ENCODE peak calls at places on chromosome X, in six cellular contexts. D is osteoblast, Y is breast epithelium, Z is cardiac fibroblast, V is IMR-90, U is astrocyte of the cerebellum. H is an unnamed sample.
A peak's percentile ranks its signal among the peaks of the same experiment; 100 is the strongest.

GRCh38 chrX:77446840-77447239 is 349 bp upstream of the FGF16 start:
- DNase-seq in D (no peak), Y (no peak), Z (no peak), V (no peak), U (no peak), H (no peak)

GRCh38 chrX:135015526-135016245 is 6.7 kb downstream of the RTL8B start:
- DNase-seq in D (no peak), Y (no peak), Z (no peak), V (no peak), U (no peak), H (no peak)

GRCh38 chrX:54540289-54540688 is 10.3 kb downstream of the GNL3L start:
- DNase-seq in D (peak; percentile 93), Y (no peak), Z (peak; percentile 60), V (peak; percentile 72), U (no peak), H (no peak)

GRCh38 chrX:151697537-151697936 is 2.3 kb downstream of the PRRG3 start:
- DNase-seq in D (peak; percentile 90), Y (no peak), Z (peak; percentile 5), V (no peak), U (no peak), H (no peak)

GRCh38 chrX:151741606-151742005 is 7.1 kb downstream of the CNGA2 start:
- DNase-seq in D (no peak), Y (no peak), Z (no peak), V (no peak), U (no peak), H (no peak)

GRCh38 chrX:118231464-118231863 is 114.4 kb upstream of the WDR44 start:
- DNase-seq in D (no peak), Y (no peak), Z (peak; percentile 11), V (peak; percentile 57), U (no peak), H (no peak)

GRCh38 chrX:3257471-3257870 is 89.0 kb downstream of the MXRA5 start:
- DNase-seq in D (no peak), Y (no peak), Z (no peak), V (no peak), U (peak; percentile 12), H (no peak)

GRCh38 chrX:119459181-119459580 is 9.1 kb upstream of the SLC25A5 start:
- DNase-seq in D (peak; percentile 70), Y (no peak), Z (no peak), V (peak; percentile 17), U (no peak), H (no peak)

GRCh38 chrX:8803326-8803725 is 2.1 kb upstream of the FAM9A start:
- DNase-seq in D (no peak), Y (no peak), Z (no peak), V (no peak), U (no peak), H (no peak)

GRCh38 chrX:138519296-138519695 is 192.2 kb downstream of the FGF13 start:
- DNase-seq in D (no peak), Y (no peak), Z (no peak), V (no peak), U (peak; percentile 9), H (peak; percentile 9)

GRCh38 chrX:9677098-9677739 is 88.4 kb downstream of the GPR143 start:
- DNase-seq in D (no peak), Y (no peak), Z (peak; percentile 39), V (peak; percentile 64), U (no peak), H (no peak)

GRCh38 chrX:146396409-146396808 is 413.2 kb upstream of the CXorf51B start:
- DNase-seq in D (peak; percentile 14), Y (no peak), Z (no peak), V (no peak), U (no peak), H (no peak)

GRCh38 chrX:135544338-135544948 is 24.0 kb downstream of the INTS6L start:
- DNase-seq in D (no peak), Y (no peak), Z (no peak), V (no peak), U (no peak), H (no peak)

GRCh38 chrX:150813922-150814321 is 84.5 kb downstream of the CD99L2 start:
- DNase-seq in D (no peak), Y (no peak), Z (no peak), V (no peak), U (no peak), H (no peak)

GRCh38 chrX:97672138-97672537 is 788.4 kb downstream of the RPA4 start:
- DNase-seq in D (no peak), Y (no peak), Z (no peak), V (no peak), U (no peak), H (no peak)

GRCh38 chrX:105375816-105376215 is 155.3 kb upstream of the TEX13A start:
- DNase-seq in D (peak; percentile 62), Y (no peak), Z (peak; percentile 76), V (no peak), U (peak; percentile 63), H (peak; percentile 71)

GRCh38 chrX:54479471-54480122 is 16.4 kb downstream of the FGD1 start:
- DNase-seq in D (no peak), Y (no peak), Z (peak; percentile 30), V (no peak), U (no peak), H (no peak)

GRCh38 chrX:140715787-140716186 is 6.2 kb downstream of the LINC00632 start:
- DNase-seq in D (peak; percentile 69), Y (no peak), Z (no peak), V (peak; percentile 54), U (no peak), H (no peak)

GRCh38 chrX:149571770-149572169 is 15.5 kb downstream of the MAGEA9B start:
- DNase-seq in D (no peak), Y (no peak), Z (no peak), V (no peak), U (no peak), H (no peak)

GRCh38 chrX:18353931-18354368 is 538 bp downstream of the SCML2 start:
- DNase-seq in D (no peak), Y (no peak), Z (no peak), V (no peak), U (no peak), H (no peak)
- TF ChIP-seq CTCF in D (no peak), Y (no peak), Z (no peak), V (no peak), U (peak; percentile 9), H (no peak)

GRCh38 chrX:39821011-39821708 is 276.6 kb downstream of the BCOR start:
- DNase-seq in D (peak; percentile 93), Y (no peak), Z (peak; percentile 35), V (peak; percentile 17), U (no peak), H (no peak)

GRCh38 chrX:39818750-39819149 is 279.0 kb downstream of the BCOR start:
- DNase-seq in D (peak; percentile 79), Y (no peak), Z (no peak), V (no peak), U (no peak), H (no peak)

GRCh38 chrX:39822133-39822748 is 275.5 kb downstream of the BCOR start:
- DNase-seq in D (peak; percentile 75), Y (no peak), Z (no peak), V (no peak), U (no peak), H (no peak)

GRCh38 chrX:39821709-39822095 is 276.1 kb downstream of the BCOR start:
- DNase-seq in D (peak; percentile 76), Y (no peak), Z (no peak), V (no peak), U (no peak), H (no peak)

GRCh38 chrX:39819921-39820849 is 277.6 kb downstream of the BCOR start:
- DNase-seq in D (peak; percentile 68), Y (no peak), Z (peak; percentile 64), V (no peak), U (no peak), H (no peak)
- H3K4me3 ChIP-seq in D (no peak overlapping the region), Y (peak overlapping the region; percentile 47), Z (no peak overlapping the region), V (no peak overlapping the region), U (peak overlapping the region; percentile 31), H (no peak overlapping the region)

DNA sequence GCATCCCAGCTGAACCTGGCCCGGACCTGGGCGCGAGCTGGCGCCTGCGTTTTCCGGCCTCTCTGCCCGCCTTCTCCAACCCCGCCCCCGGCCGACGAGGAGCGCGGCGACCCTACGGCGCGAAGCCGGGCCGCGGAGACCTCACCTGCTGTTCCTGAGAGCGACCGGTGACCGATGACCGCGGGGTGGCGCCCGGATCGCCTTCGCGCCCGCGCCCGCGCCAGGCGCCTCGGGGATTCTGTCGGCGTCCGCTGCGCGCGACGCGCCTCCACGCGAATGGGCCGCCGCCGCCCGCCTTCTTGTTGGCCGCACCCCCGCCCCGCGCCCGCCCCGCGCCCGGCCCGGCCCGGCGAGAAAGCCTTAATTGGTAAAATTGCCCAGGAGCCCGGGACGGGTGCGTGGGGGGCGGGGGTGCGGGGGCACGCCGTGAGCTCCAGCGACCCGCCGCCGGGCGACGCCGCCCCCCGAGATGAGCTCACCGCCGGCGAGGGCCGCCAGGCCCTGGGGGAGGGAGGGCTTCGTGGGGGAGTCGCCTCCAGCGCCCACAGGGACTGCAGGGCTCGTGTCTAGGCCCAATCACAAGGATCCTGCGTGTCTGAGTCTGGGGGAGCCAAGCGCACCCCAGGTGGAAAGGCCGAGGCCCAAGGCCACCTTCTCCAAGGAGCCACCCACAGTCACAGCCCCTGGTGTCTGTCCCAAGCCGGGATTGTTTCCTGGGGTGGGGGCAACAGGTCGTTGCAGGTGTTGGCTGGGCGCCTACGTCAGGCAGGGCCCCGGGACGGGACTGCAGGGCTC is at the start of gene FLNA:
- DNase-seq in D (no peak), Y (no peak), Z (no peak), V (no peak), U (no peak), H (no peak)
- TF ChIP-seq CTCF in D (no peak), Y (no peak), Z (no peak), V (peak; percentile 14), U (no peak), H (peak; percentile 1)

DNA sequence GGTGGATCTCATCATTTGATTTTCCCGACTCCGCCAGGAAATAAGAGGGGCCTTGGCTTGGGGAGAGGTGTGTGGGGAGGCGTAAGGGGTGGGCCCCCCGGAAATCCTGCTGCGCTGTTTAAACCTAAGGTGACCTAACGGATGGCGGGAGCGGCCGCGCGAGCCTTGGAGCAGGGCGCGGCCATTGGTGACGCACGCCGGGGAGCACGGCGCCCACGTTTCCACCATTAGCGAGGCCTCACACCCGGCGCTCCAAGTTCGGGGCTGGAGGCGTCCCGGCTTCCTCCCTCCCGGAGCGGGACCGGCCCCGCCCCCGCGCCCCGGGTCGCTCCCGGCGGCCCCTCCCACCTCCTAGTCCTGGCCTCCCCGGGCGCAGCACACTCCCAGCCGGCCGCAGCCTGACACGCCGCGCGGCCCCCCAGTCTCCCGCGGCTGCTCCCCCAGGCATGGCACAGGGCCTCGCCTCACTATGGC is at the start of gene SMS:
- DNase-seq in D (peak; percentile 94), Y (peak; percentile 57), Z (peak; percentile 81), V (peak; percentile 75), U (no peak), H (no peak)
- H3K4me3 ChIP-seq in D (peak within 1 kb of the TSS; percentile 75), Y (peak within 1 kb of the TSS; percentile 60), Z (peak within 1 kb of the TSS; percentile 60), V (peak within 1 kb of the TSS; percentile 91), U (peak within 1 kb of the TSS; percentile 57), H (peak within 1 kb of the TSS; percentile 68)

GRCh38 chrX:15567886-15568616 is 32.7 kb downstream of the ACE2 start:
- DNase-seq in D (no peak), Y (no peak), Z (peak; percentile 52), V (no peak), U (no peak), H (no peak)
- TF ChIP-seq CTCF in D (peak; percentile 35), Y (no peak), Z (peak; percentile 43), V (peak; percentile 34), U (peak; percentile 23), H (peak; percentile 63)